ENCODE peak calls at places on chromosomes 11 and 22, in ten cellular contexts. V is naive thymus-derived CD8-positive, alpha-beta T cell; G is NCI-H1417; M is NCI-H69; P is RCC 7860; D is NCI-H187 treated with DMSO at 0.1 percent for 48 hours; Z is mesendoderm; C is T-helper 9 cell; O is neural crest cell; N is substantia nigra. U is an unnamed sample.

GRCh38 chr22:19199479-19199878 is 20.9 kb upstream of the SLC25A1 start:
- DNase-seq in D (no peak), C (no peak), P (no peak), V (no peak), O (no peak), Z (no peak), N (no peak), G (no peak), M (no peak), U (no peak)

GRCh38 chr22:43170131-43170480 is 16.8 kb downstream of the TTLL12 start:
- DNase-seq in G (no peak), O (no peak), P (no peak), M (no peak), Z (no peak), D (no peak), C (no peak), V (no peak), N (no peak), U (no peak)

GRCh38 chr22:42553475-42554361 is at the start of gene SERHL2:
- DNase-seq in D (no peak), P (no peak), Z (peak), M (peak), O (peak), N (peak), V (peak), G (no peak), C (peak), U (no peak)

GRCh38 chr22:49720279-49720959 is 107.3 kb downstream of the BRD1 start:
- DNase-seq in D (no peak), V (no peak), O (no peak), P (no peak), C (no peak), N (no peak), G (no peak), M (no peak), Z (no peak), U (no peak)

GRCh38 chr11:117840881-117841581 is 16.5 kb upstream of the FXYD2 start:
- DNase-seq in O (no peak), G (no peak), D (no peak), C (no peak), V (no peak), N (no peak), Z (no peak), M (no peak), P (no peak), U (no peak)

GRCh38 chr11:64044730-64045386 is 9.1 kb downstream of the FLRT1 start:
- DNase-seq in O (no peak), N (no peak), V (no peak), C (no peak), Z (no peak), P (no peak), M (peak), G (no peak), D (no peak), U (no peak)

GRCh38 chr22:17266261-17266971 is 47.2 kb upstream of the ADA2 start:
- DNase-seq in G (peak), V (no peak), N (no peak), D (peak), Z (peak), C (no peak), O (peak), P (no peak), M (peak), U (no peak)

GRCh38 chr22:40607506-40607905 is 29.0 kb downstream of the MRTFA start:
- DNase-seq in N (no peak), O (no peak), G (no peak), V (no peak), P (no peak), C (no peak), Z (no peak), M (no peak), D (no peak), U (no peak)

GRCh38 chr22:45946805-45947600 is 30.0 kb downstream of the WNT7B start:
- DNase-seq in V (no peak), M (peak), P (no peak), G (no peak), D (no peak), O (no peak), C (no peak), N (no peak), Z (no peak), U (no peak)

GRCh38 chr11:1478544-1478943 is 8.0 kb downstream of the MOB2 start:
- DNase-seq in Z (no peak), P (no peak), D (no peak), C (no peak), V (peak), N (no peak), O (no peak), G (no peak), M (no peak), U (no peak)

GRCh38 chr11:14359573-14360031 is 619 bp upstream of the RRAS2 start:
- DNase-seq in C (no peak), O (no peak), P (peak), M (no peak), G (no peak), V (no peak), N (no peak), Z (no peak), D (no peak), U (no peak)

GRCh38 chr11:32487270-32487669 is 51.9 kb upstream of the WT1 start:
- DNase-seq in G (no peak), V (no peak), C (no peak), N (no peak), P (no peak), Z (peak), D (no peak), O (no peak), M (no peak), U (no peak)

GRCh38 chr22:22408731-22409696 is 99.5 kb downstream of the ZNF280B start:
- DNase-seq in P (no peak), V (no peak), N (no peak), C (no peak), M (peak), D (no peak), O (peak), G (no peak), Z (peak), U (no peak)

GRCh38 chr22:24920029-24920428 is 26.5 kb downstream of the LHFPL7 start:
- DNase-seq in N (no peak), O (no peak), G (no peak), M (no peak), Z (no peak), V (no peak), D (no peak), C (no peak), P (no peak), U (no peak)

GRCh38 chr11:2674681-2675131 is 25.1 kb downstream of the KCNQ1OT1 start:
- DNase-seq in G (no peak), P (no peak), V (no peak), D (no peak), C (no peak), O (no peak), M (no peak), N (peak), Z (no peak), U (no peak)

GRCh38 chr11:133934599-133935550 is 21.9 kb downstream of the IGSF9B start:
- DNase-seq in D (no peak), P (peak), V (no peak), G (peak), M (peak), C (no peak), Z (peak), O (peak), N (peak), U (no peak)

GRCh38 chr11:71580057-71581003 is 2.3 kb downstream of the KRTAP5-11 start:
- DNase-seq in V (no peak), D (peak), P (peak), G (peak), M (peak), Z (peak), O (peak), N (peak), C (no peak), U (peak)

GRCh38 chr11:128553662-128554392 is 33.5 kb downstream of the ETS1 start:
- DNase-seq in C (no peak), Z (peak), D (no peak), P (no peak), M (peak), N (no peak), G (no peak), O (no peak), V (no peak), U (no peak)

GRCh38 chr11:44977493-44977984 is 26.9 kb upstream of the TP53I11 start:
- DNase-seq in M (peak), V (no peak), N (no peak), P (no peak), G (no peak), D (no peak), O (no peak), C (no peak), Z (peak), U (no peak)

GRCh38 chr22:45484742-45485141 is 17.9 kb upstream of the FBLN1 start:
- DNase-seq in D (no peak), M (no peak), V (no peak), P (no peak), Z (no peak), G (no peak), C (no peak), O (no peak), N (no peak), U (no peak)

GRCh38 chr11:15539645-15540044 is 424.9 kb downstream of the INSC start:
- DNase-seq in P (no peak), O (no peak), G (no peak), Z (peak), N (no peak), C (no peak), D (no peak), V (no peak), M (no peak), U (no peak)

GRCh38 chr11:1121343-1122331 is 36.1 kb upstream of the MUC5AC start:
- DNase-seq in G (no peak), Z (no peak), C (no peak), V (peak), P (no peak), O (no peak), N (no peak), M (no peak), D (no peak), U (no peak)

U was measured in NCI-H446.